ENCODE peak calls at places on chromosomes 2 and 18, in four cellular contexts. I is A549, Y is K562, S is HepG2. H is an unnamed sample.

GRCh38 chr2:63842149-63843061 is 709 bp downstream of the UGP2 start:
- DNase-seq in Y (peak), I (peak), S (peak), H (no peak)

GRCh38 chr2:105803773-105804172 is 59.1 kb downstream of the NCK2 start:
- DNase-seq in Y (no peak), I (no peak), S (no peak), H (no peak)

GRCh38 chr2:63345285-63345633 is 243.0 kb downstream of the WDPCP start:
- DNase-seq in I (no peak), Y (no peak), S (no peak), H (no peak)

GRCh38 chr18:22293417-22293816 is 124.0 kb downstream of the GATA6 start:
- DNase-seq in I (no peak), S (no peak), Y (no peak), H (no peak)

GRCh38 chr18:61608306-61608705 is 275.1 kb downstream of the CDH20 start:
- DNase-seq in I (no peak), S (no peak), Y (no peak), H (no peak)

GRCh38 chr18:13376841-13377351 is 158.3 kb downstream of the LDLRAD4 start:
- DNase-seq in Y (no peak), I (no peak), S (no peak), H (no peak)

GRCh38 chr2:99101697-99102096 is 39.8 kb upstream of the C2orf15 start:
- DNase-seq in Y (no peak), I (no peak), S (peak), H (no peak)

GRCh38 chr2:231527955-231528635 is 2.1 kb downstream of the NMUR1 start:
- DNase-seq in I (no peak), Y (no peak), S (no peak), H (no peak)

GRCh38 chr2:211879323-211879722 is 659.3 kb downstream of the ERBB4 start:
- DNase-seq in Y (no peak), I (no peak), S (no peak), H (no peak)

GRCh38 chr2:153963247-153963646 is 91.5 kb downstream of the GALNT13 start:
- DNase-seq in S (no peak), Y (no peak), I (no peak), H (no peak)

GRCh38 chr2:235416816-235417499 is 76.9 kb upstream of the AGAP1 start:
- DNase-seq in Y (no peak), I (peak), S (peak), H (no peak)

GRCh38 chr18:24027156-24027555 is 12.6 kb downstream of the TTC39C start:
- DNase-seq in S (no peak), Y (no peak), I (no peak), H (no peak)

GRCh38 chr2:20450201-20451108 is 3.6 kb downstream of the RHOB start:
- DNase-seq in S (peak), I (no peak), Y (no peak), H (peak)
- TF ChIP-seq MAFK in S (peak), I (peak), Y (no peak), H (no peak)

DNA sequence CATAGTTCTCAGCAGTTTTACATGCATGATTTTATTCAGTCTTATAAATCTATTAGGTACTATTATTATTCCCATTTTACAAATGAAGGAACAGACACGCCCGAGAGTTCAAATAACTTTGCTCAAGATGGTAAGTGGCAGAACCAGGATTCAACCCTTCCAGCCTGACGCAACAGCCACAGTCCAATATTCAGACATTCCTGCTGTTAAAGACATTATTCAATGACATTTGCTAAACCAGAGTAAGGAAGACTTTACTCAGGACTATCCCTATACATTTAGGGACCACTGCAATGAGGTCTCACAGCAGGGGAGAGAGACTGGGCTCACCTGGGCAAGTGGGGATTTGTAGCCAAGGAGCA is 29.4 kb upstream of the IGFBP2 start:
- DNase-seq in S (no peak), I (no peak), Y (no peak), H (no peak)
- TF ChIP-seq HDAC2 in S (no peak), I (no peak), Y (no peak), H (no peak)

GRCh38 chr2:10905872-10906143 is 5.9 kb upstream of the KCNF1 start:
- DNase-seq in S (no peak), Y (no peak), I (no peak), H (no peak)

GRCh38 chr2:10908195-10908594 is 3.5 kb upstream of the KCNF1 start:
- DNase-seq in Y (no peak), S (no peak), I (no peak), H (no peak)

GRCh38 chr2:10905006-10905871 is 6.5 kb upstream of the KCNF1 start:
- DNase-seq in Y (no peak), S (no peak), I (no peak), H (no peak)

GRCh38 chr2:10909050-10909995 is 2.4 kb upstream of the KCNF1 start:
- DNase-seq in Y (peak), S (peak), I (peak), H (no peak)

GRCh38 chr2:10906926-10907479 is 4.7 kb upstream of the KCNF1 start:
- DNase-seq in S (no peak), I (no peak), Y (no peak), H (no peak)
- TF ChIP-seq MAFK in S (no peak), I (no peak), Y (no peak), H (no peak)

GRCh38 chr18:78603584-78603983 is 376.0 kb upstream of the SALL3 start:
- DNase-seq in Y (no peak), I (no peak), S (no peak), H (no peak)

GRCh38 chr18:78607221-78607620 is 372.4 kb upstream of the SALL3 start:
- DNase-seq in S (no peak), I (no peak), Y (no peak), H (no peak)

GRCh38 chr18:78607784-78608183 is 371.8 kb upstream of the SALL3 start:
- DNase-seq in S (no peak), Y (no peak), I (no peak), H (no peak)

GRCh38 chr18:78603102-78603501 is 376.5 kb upstream of the SALL3 start:
- DNase-seq in S (no peak), Y (no peak), I (no peak), H (no peak)

GRCh38 chr18:78605255-78605654 is 374.4 kb upstream of the SALL3 start:
- DNase-seq in Y (no peak), S (no peak), I (no peak), H (no peak)
- TF ChIP-seq HDAC2 in Y (no peak), S (no peak), I (no peak), H (no peak)

DNA sequence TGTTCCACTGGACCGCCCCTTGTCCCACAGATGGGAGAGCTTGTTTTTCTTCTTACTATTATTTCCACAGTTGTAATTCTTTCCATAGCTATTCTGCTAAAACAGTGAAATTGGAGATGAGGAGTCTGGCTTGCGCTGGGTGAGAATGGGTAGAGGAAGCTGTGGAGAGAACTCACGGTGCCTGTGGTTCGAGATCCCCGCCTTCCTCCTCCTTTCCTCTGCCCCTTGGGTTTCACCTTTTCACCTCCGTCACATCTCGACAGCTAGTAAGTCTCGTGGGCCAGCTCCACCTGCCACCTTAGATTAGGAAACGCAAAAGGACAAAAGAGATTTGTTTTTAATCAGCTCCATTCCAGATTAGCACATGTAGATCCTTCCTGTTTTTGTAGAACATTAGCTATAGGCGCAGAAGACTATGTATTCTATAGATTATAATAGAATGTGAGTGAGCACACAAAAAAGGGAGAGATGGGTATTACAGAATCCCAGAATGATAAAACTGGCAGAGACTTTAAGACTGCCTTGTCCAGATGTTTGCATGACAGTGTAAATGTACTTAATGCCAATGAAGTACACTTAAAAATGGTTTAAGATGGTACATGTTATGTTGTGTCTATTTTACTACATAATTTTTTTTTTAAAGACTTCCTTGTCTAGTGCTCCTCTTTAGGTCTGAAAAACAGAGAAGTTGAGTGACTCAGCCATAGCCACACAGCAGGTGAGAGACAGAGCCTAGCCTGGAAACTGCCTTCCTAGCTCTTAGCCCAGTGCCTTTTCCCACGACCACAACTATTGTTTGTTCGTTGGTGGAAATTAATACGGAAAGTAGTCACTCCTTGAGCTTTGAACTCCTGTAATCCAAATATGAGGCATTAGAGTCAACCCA is 20.7 kb downstream of the TRIB2 start:
- DNase-seq in I (no peak), Y (no peak), S (no peak), H (no peak)
- TF ChIP-seq MAFK in I (no peak), Y (no peak), S (no peak), H (no peak)

GRCh38 chr2:150485871-150486538 is 1.5 kb downstream of the RND3 start:
- DNase-seq in S (no peak), Y (no peak), I (peak), H (peak)
- TF ChIP-seq HDAC2 in S (no peak), Y (no peak), I (no peak), H (no peak)

H was measured in H1.